ENCODE peak calls at places on chromosomes 5 and 9, in eight cellular contexts. S is ELF-1; I is pulmonary artery endothelial cell; H is left cardiac atrium; X is ovary; D is activated CD4-positive, alpha-beta T cell treated with anti-CD3 and anti-CD28 coated beads for 48 hours; G is posterior vena cava; W is renal cortical epithelial cell. J is an unnamed sample.

GRCh38 chr5:42514759-42515158 is 91.5 kb downstream of the GHR start:
- DNase-seq in S (no peak), I (no peak), H (no peak), X (no peak), D (no peak), G (no peak), W (peak), J (no peak)

GRCh38 chr5:85500869-85501268 is 1116.2 kb upstream of the EDIL3 start:
- DNase-seq in S (peak), I (no peak), H (no peak), X (no peak), D (no peak), G (no peak), W (no peak), J (no peak)

GRCh38 chr9:8821910-8822666 is 1022.5 kb upstream of the DMAC1 start:
- DNase-seq in S (no peak), I (no peak), H (no peak), X (no peak), D (no peak), G (no peak), W (peak), J (no peak)

GRCh38 chr5:173281910-173282309 is 46.3 kb downstream of the STC2 start:
- DNase-seq in S (peak), I (no peak), H (no peak), X (no peak), D (no peak), G (no peak), W (no peak), J (peak)

GRCh38 chr5:143106175-143106574 is 297.3 kb downstream of the NR3C1 start:
- DNase-seq in S (peak), I (peak), H (peak), X (peak), D (no peak), G (no peak), W (peak), J (peak)

GRCh38 chr5:176528301-176528700 is 8.9 kb downstream of the RNF44 start:
- DNase-seq in S (no peak), I (no peak), H (no peak), X (no peak), D (no peak), G (peak), W (no peak), J (no peak)

GRCh38 chr5:149175346-149176113 is 34.2 kb downstream of the ABLIM3 start:
- DNase-seq in S (no peak), I (no peak), H (peak), X (peak), D (no peak), G (peak), W (no peak), J (no peak)

GRCh38 chr9:106927916-106928315 is 65.0 kb downstream of the ZNF462 start:
- DNase-seq in S (no peak), I (no peak), H (no peak), X (no peak), D (no peak), G (no peak), W (no peak), J (no peak)

GRCh38 chr9:36341936-36342577 is 58.0 kb downstream of the RNF38 start:
- DNase-seq in S (no peak), I (no peak), H (no peak), X (no peak), D (no peak), G (no peak), W (no peak), J (no peak)

GRCh38 chr5:140266471-140267200 is 36.3 kb downstream of the PFDN1 start:
- DNase-seq in S (no peak), I (no peak), H (no peak), X (no peak), D (no peak), G (no peak), W (no peak), J (no peak)

J was measured in Caki2.